ENCODE peak calls at places on chromosomes 13 and 19, in eight cellular contexts. W is fibroblast of lung, T is astrocyte, B is neural progenitor cell, Q is hepatocyte, F is GM23248, H is keratinocyte, O is GM12878. M is an unnamed sample.

GRCh38 chr19:10344780-10345179 is 5.4 kb upstream of the ICAM3 start:
- DNase-seq in W (peak), T (no peak), B (no peak), Q (no peak), F (peak), H (no peak), O (no peak), M (no peak)

GRCh38 chr13:96816874-96817273 is 177.4 kb downstream of the OXGR1 start:
- DNase-seq in W (no peak), T (no peak), B (peak), Q (no peak), F (no peak), H (no peak), O (no peak), M (no peak)

GRCh38 chr19:7636691-7637373 is at the start of gene STXBP2:
- DNase-seq in W (no peak), T (no peak), B (peak), Q (peak), F (peak), H (peak), O (peak), M (peak)

GRCh38 chr13:31797154-31797775 is 57.9 kb downstream of the RXFP2 start:
- DNase-seq in W (peak), T (peak), B (peak), Q (peak), F (peak), H (no peak), O (no peak), M (peak)

GRCh38 chr19:48870048-48870447 is 1.6 kb upstream of the PLEKHA4 start:
- DNase-seq in W (no peak), T (no peak), B (no peak), Q (no peak), F (no peak), H (no peak), O (no peak), M (no peak)

GRCh38 chr13:104301216-104301975 is 1235.2 kb upstream of the SLC10A2 start:
- DNase-seq in W (peak), T (peak), B (no peak), Q (no peak), F (no peak), H (no peak), O (no peak), M (no peak)

GRCh38 chr19:45323671-45324081 is 1.0 kb upstream of the CKM start:
- DNase-seq in W (no peak), T (no peak), B (peak), Q (peak), F (peak), H (no peak), O (no peak), M (no peak)

GRCh38 chr13:19604306-19604705 is 29.2 kb upstream of the MPHOSPH8 start:
- DNase-seq in W (no peak), T (no peak), B (no peak), Q (no peak), F (no peak), H (no peak), O (no peak), M (peak)

GRCh38 chr13:20901668-20902437 is 693 bp downstream of the XPO4 start:
- DNase-seq in W (peak), T (peak), B (peak), Q (peak), F (peak), H (no peak), O (no peak), M (peak)

GRCh38 chr13:110134801-110135200 is 172.2 kb downstream of the COL4A1 start:
- DNase-seq in W (peak), T (no peak), B (no peak), Q (no peak), F (peak), H (no peak), O (no peak), M (no peak)

GRCh38 chr13:80962855-80963254 is 621.9 kb upstream of the SPRY2 start:
- DNase-seq in W (no peak), T (no peak), B (no peak), Q (no peak), F (no peak), H (no peak), O (no peak), M (peak)

GRCh38 chr13:20002766-20003165 is 44.2 kb downstream of the ZMYM2 start:
- DNase-seq in W (no peak), T (no peak), B (no peak), Q (no peak), F (no peak), H (no peak), O (no peak), M (no peak)

GRCh38 chr13:105462098-105462497 is 1073.4 kb downstream of the EFNB2 start:
- DNase-seq in W (no peak), T (no peak), B (no peak), Q (no peak), F (no peak), H (no peak), O (no peak), M (no peak)

GRCh38 chr19:2062770-2063169 is 11.7 kb upstream of the MKNK2 start:
- DNase-seq in W (no peak), T (no peak), B (no peak), Q (peak), F (no peak), H (no peak), O (no peak), M (no peak)

GRCh38 chr13:66860868-66861447 is 369.2 kb downstream of the PCDH9 start:
- DNase-seq in W (no peak), T (no peak), B (no peak), Q (no peak), F (no peak), H (no peak), O (no peak), M (no peak)

DNA sequence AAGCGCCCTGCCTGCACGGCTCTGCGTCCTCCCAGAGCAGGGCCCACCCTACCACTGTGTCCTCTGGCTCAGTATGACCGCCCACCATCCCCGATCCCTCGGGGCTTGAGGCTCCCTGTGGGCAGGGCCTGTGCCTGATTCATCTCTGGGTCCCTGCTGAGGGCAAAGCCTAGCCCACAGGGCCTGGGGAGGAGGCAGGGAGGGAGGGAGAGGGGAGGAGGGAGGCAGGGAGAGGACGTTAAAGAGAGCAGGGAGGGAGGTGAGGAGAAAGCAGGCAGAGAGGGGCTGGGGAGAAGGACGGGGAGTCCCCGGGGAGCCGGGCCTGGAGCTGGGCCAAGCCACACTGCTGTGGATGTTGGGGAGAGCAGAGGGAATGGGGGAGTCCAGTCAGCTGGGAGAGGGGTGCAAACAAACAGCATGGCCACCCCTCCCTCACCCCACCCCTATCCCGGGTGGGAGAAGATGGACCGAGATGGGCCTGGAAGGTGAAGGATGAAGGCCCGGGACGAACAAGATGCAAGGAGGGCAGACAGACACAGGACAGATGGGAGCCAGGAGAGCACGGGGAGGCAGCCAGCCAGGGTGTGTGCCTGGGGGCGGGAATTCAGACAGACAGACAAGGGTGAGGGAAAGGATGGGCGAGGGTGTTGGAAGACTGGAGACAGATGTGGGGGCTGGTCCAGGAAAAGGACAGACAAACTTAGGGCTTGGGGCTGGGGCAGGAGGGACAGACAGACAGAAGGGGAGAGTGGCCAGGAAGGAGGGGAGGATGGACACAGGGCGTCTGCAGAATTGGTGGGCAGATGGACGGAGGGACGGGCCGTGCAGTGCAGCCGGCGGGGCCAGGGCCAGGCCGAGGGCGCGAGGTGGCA is 4.2 kb upstream of the ERFL start:
- DNase-seq in W (no peak), T (no peak), B (no peak), Q (no peak), F (no peak), H (no peak), O (no peak), M (no peak)
- TF ChIP-seq EZH2 in W (peak), T (peak), B (peak), Q (peak), F (peak), H (peak), O (no peak), M (no peak)

DNA sequence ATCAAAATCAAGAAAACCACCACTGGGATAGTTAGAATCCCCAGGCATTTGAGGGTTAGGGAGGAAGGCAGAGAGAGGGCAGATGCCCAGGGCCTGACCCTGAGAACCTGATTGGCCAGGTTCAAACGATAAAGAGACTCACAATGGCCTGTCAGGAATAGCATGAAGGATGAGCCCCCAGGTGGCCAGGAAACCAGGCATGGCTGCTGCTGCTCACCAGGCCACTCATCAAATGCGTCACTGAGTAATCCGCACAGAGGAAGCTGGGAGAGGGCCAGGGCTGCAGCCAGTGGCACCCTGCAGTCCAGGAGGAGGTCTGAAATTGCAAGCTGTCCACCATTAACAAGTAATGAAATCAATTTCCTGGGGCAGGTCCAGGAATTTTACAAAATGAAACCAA is 111.3 kb downstream of the KATNAL1 start:
- DNase-seq in W (peak), T (peak), B (peak), Q (no peak), F (no peak), H (no peak), O (no peak), M (peak)
- H3K27ac ChIP-seq in W (no peak), T (no peak), B (no peak), Q (no peak), F (no peak), H (no peak), O (no peak), M (no peak)

GRCh38 chr13:47592256-47592655 is 408.8 kb downstream of the SUCLA2 start:
- DNase-seq in W (no peak), T (no peak), B (no peak), Q (no peak), F (no peak), H (no peak), O (no peak), M (no peak)
- TF ChIP-seq EZH2 in W (no peak), T (no peak), B (no peak), Q (no peak), F (no peak), H (no peak), O (no peak), M (no peak)

GRCh38 chr19:43560687-43561086 is 14.6 kb downstream of the XRCC1 start:
- DNase-seq in W (no peak), T (no peak), B (no peak), Q (no peak), F (peak), H (no peak), O (no peak), M (no peak)

GRCh38 chr19:43561144-43561970 is 14.0 kb downstream of the XRCC1 start:
- DNase-seq in W (no peak), T (no peak), B (no peak), Q (no peak), F (no peak), H (no peak), O (no peak), M (no peak)

GRCh38 chr19:43563816-43564215 is 11.5 kb downstream of the XRCC1 start:
- DNase-seq in W (no peak), T (no peak), B (no peak), Q (no peak), F (no peak), H (no peak), O (no peak), M (no peak)

GRCh38 chr19:43562698-43563241 is 12.6 kb downstream of the XRCC1 start:
- DNase-seq in W (peak), T (peak), B (no peak), Q (no peak), F (peak), H (no peak), O (peak), M (peak)

DNA sequence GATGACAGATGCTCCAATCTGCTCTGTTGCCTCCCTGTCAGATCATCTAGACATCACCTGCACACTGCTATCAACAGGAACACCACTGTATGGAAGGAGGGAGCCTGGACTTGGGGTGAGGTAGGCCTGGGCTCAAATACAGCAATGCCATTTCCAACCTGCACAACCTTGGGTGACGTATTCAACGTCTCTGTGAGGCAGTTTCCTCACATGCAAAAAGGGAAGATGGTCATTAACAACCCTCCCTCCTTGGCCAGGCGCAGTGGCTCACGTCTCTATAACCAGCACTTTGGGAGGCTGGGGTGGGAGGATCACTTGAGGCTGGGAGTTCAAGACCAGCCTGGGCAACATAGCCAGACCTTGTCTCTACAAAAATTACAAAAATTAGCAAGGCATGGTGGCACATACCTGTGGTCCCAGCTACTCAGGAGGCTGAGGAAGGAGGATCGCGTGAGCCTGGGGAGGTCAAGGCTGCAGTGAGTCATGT is 13.1 kb downstream of the XRCC1 start:
- DNase-seq in W (no peak), T (no peak), B (no peak), Q (no peak), F (no peak), H (no peak), O (no peak), M (no peak)
- H3K27ac ChIP-seq in W (peak), T (peak), B (no peak), Q (no peak), F (peak), H (no peak), O (peak), M (peak)

DNA sequence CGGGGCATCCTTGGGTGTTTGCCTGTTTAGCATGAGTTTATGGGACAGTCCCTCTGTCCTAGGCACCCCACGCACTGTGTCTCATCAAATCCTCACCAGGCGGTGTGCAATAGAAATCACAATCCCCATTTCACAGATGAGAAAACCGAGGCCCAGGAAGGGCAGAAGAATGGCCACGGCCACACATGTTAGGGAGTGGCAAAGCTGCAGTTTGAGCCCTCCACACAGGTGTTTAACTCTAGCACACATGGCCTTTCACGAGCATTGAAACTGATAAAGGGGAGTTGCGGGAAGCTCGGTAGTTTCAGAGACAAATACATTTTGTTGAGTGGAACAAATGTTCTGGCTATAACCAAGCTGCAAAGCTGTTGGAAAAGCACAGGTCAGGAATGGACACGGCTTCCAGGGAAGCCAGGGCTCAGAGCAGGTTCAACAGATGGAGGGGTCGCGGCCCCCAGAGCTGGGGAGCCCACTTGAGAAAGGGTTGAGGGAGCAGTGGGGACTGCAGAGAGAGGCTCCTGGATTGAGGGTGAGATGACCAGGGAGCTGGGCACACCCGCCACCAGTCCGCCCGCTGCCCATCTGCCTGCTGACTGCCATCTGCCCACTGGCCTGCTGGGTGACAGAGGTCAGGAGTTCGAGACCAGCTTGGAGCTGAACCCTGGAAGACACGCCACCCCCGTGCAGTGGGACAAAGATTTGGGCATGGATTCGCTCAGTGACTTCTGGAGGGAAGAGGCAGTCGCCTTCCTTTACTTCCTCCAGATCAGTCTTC is 154.7 kb downstream of the URI1 start:
- DNase-seq in W (no peak), T (no peak), B (no peak), Q (no peak), F (no peak), H (no peak), O (no peak), M (no peak)
- TF ChIP-seq EZH2 in W (no peak), T (no peak), B (no peak), Q (no peak), F (no peak), H (no peak), O (no peak), M (no peak)

DNA sequence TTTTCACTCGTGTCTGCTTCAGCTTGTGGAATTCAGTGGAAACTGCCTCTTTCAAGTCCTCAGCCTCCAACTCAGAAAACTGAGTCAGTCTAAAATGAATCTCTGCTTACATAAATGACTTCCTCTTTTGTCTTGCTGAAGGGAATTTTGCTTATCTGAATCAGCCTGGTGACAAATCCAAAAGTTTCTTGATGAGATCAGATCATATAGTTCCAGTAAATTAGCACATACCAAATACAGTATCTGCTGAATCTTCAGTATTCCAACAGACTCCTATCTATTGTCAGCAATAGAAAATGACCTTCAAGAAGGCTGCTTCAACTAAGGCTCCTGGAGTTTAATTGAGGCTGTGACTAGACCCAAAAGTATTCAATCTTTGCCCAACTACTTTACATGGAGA is 290.0 kb downstream of the MZT1 start:
- DNase-seq in W (peak), T (peak), B (no peak), Q (no peak), F (no peak), H (peak), O (no peak), M (peak)
- H3K27ac ChIP-seq in W (no peak), T (peak), B (no peak), Q (no peak), F (no peak), H (no peak), O (no peak), M (no peak)

GRCh38 chr13:37208052-37208451 is 102.6 kb upstream of the CSNK1A1L start:
- DNase-seq in W (peak), T (no peak), B (no peak), Q (no peak), F (no peak), H (no peak), O (no peak), M (no peak)
- TF ChIP-seq EZH2 in W (no peak), T (no peak), B (no peak), Q (no peak), F (no peak), H (no peak), O (no peak), M (no peak)

GRCh38 chr19:38899447-38900219 is at the start of the genes NFKBIB and SIRT2:
- DNase-seq in W (peak), T (peak), B (peak), Q (peak), F (peak), H (peak), O (peak), M (peak)
- H3K27ac ChIP-seq in W (peak), T (peak), B (no peak), Q (peak), F (peak), H (peak), O (peak), M (peak)

DNA sequence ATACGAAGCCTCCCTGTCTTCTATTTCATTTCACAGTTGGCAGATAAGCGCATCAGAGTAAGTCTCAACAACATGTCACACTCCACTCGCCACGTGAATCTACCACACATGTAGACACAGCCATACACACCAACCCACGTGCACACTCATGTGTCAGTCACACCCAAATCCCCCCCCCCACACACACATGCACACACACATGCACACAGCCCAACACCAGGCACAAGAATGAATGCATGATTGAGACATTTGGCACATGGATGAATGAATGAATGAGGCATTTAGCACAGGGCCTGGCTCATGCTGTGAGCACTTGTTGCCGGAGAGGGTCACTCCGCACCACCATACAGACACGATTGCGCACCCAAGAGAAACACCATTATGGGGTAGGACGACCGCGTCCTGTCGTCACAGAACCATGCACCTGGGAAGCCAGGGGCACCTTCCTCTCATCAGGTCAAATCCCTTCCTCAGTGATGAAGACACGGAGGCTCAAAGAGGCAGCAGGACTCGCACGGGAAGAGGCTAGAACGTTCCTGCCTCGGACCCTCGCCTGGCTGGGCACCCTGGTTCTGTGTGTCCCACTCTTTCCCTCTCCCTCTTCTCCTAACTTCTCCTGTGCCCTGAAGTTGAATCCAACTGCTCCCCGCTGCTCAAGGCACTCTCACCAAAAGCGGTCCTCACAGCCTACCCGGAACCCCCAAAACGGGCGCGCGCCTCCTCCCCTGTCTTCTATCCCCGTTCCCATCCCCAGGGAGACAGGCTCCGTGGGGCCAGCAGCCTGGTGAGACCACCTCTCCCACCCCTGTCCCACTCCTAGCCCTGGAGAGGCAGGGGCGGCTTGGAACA is 1.4 kb downstream of the MEIS3 start:
- DNase-seq in W (no peak), T (peak), B (peak), Q (no peak), F (peak), H (no peak), O (no peak), M (no peak)
- TF ChIP-seq EZH2 in W (no peak), T (peak), B (no peak), Q (peak), F (no peak), H (peak), O (no peak), M (no peak)

DNA sequence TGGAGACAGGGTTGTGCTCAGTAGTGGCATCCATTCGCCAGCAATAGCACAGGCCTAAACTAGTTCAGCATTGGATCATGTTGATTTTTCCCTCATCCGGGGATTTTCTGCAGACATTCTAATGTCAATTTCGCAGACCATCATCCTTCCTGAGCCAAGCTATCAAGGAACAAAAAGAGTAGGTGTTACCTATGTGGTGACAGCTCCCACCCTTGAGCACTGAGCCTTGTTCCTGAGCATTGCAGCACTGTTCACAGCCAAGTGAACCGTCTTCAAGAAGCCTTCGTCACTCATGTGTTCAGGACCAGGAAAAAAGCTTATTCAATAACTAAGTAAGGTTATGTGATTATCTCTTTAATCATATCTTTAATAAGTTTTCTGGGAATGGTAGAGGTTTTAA is 576.2 kb downstream of the UQCRFS1 start:
- DNase-seq in W (no peak), T (no peak), B (no peak), Q (no peak), F (no peak), H (no peak), O (no peak), M (no peak)
- H3K27ac ChIP-seq in W (no peak), T (no peak), B (no peak), Q (no peak), F (no peak), H (no peak), O (no peak), M (no peak)